ENCODE peak calls at places on chromosomes 1 and 21, in six cellular contexts. W is fibroblast of lung, E is neural progenitor cell, J is spleen, D is AG04450, B is dorsolateral prefrontal cortex. P is an unnamed sample.

GRCh38 chr1:31368611-31369107 is 4.2 kb downstream of the FABP3 start:
- DNase-seq in W (no peak), E (no peak), J (no peak), D (no peak), B (no peak), P (no peak)

GRCh38 chr1:39104158-39105060 is 78.3 kb downstream of the NDUFS5 start:
- DNase-seq in W (no peak), E (peak), J (no peak), D (no peak), B (peak), P (no peak)

GRCh38 chr1:27574871-27575831 is 28.8 kb downstream of the AHDC1 start:
- DNase-seq in W (peak), E (peak), J (no peak), D (peak), B (no peak), P (peak)

GRCh38 chr1:246506440-246506784 is 667 bp downstream of the SMYD3 start:
- DNase-seq in W (peak), E (peak), J (no peak), D (no peak), B (no peak), P (no peak)

GRCh38 chr21:16563795-16564194 is 834.0 kb downstream of the USP25 start:
- DNase-seq in W (peak), E (peak), J (no peak), D (no peak), B (no peak), P (no peak)

GRCh38 chr21:26005464-26005863 is 165.1 kb downstream of the APP start:
- DNase-seq in W (no peak), E (no peak), J (no peak), D (no peak), B (no peak), P (no peak)

GRCh38 chr1:152667625-152668024 is 4.4 kb downstream of the LCE2D start:
- DNase-seq in W (no peak), E (no peak), J (no peak), D (no peak), B (no peak), P (no peak)

GRCh38 chr1:232880354-232880753 is 70.1 kb upstream of the NTPCR start:
- DNase-seq in W (no peak), E (peak), J (no peak), D (no peak), B (no peak), P (no peak)

GRCh38 chr1:162552684-162553252 is 8.8 kb upstream of the UAP1 start:
- DNase-seq in W (no peak), E (no peak), J (no peak), D (no peak), B (no peak), P (no peak)

GRCh38 chr21:24903954-24904635 is 703.2 kb downstream of the MRPL39 start:
- DNase-seq in W (peak), E (no peak), J (no peak), D (no peak), B (no peak), P (no peak)

GRCh38 chr1:107993920-107994319 is 28.9 kb upstream of the VAV3 start:
- DNase-seq in W (peak), E (no peak), J (no peak), D (no peak), B (no peak), P (no peak)

GRCh38 chr1:64187646-64188045 is 15.8 kb upstream of the UBE2U start:
- DNase-seq in W (no peak), E (no peak), J (no peak), D (no peak), B (no peak), P (no peak)

GRCh38 chr1:161824618-161825017 is 58.5 kb downstream of the ATF6 start:
- DNase-seq in W (no peak), E (no peak), J (no peak), D (no peak), B (no peak), P (no peak)

GRCh38 chr1:59714966-59715365 is 99.8 kb upstream of the HOOK1 start:
- DNase-seq in W (peak), E (no peak), J (no peak), D (no peak), B (no peak), P (no peak)

GRCh38 chr1:31769720-31770390 is 5.7 kb upstream of the ADGRB2 start:
- DNase-seq in W (no peak), E (peak), J (no peak), D (no peak), B (no peak), P (no peak)

GRCh38 chr1:63924600-63924999 is 150.8 kb downstream of the ROR1 start:
- DNase-seq in W (no peak), E (no peak), J (no peak), D (no peak), B (no peak), P (no peak)

GRCh38 chr1:181930187-181930586 is 131.3 kb downstream of the ZNF648 start:
- DNase-seq in W (no peak), E (no peak), J (no peak), D (no peak), B (no peak), P (no peak)

GRCh38 chr1:115118086-115118485 is 28.8 kb upstream of the TSPAN2 start:
- DNase-seq in W (no peak), E (no peak), J (no peak), D (no peak), B (no peak), P (no peak)

GRCh38 chr1:228272331-228272791 is 64.5 kb downstream of the OBSCN start:
- DNase-seq in W (no peak), E (no peak), J (no peak), D (no peak), B (no peak), P (no peak)

GRCh38 chr21:33007747-33008146 is 18.0 kb upstream of the OLIG2 start:
- DNase-seq in W (no peak), E (no peak), J (no peak), D (no peak), B (no peak), P (no peak)

GRCh38 chr1:223010552-223011229 is 132.4 kb downstream of the TLR5 start:
- DNase-seq in W (peak), E (peak), J (no peak), D (no peak), B (no peak), P (no peak)

GRCh38 chr1:61220531-61220930 is 138.2 kb downstream of the NFIA start:
- DNase-seq in W (peak), E (no peak), J (no peak), D (no peak), B (no peak), P (no peak)

GRCh38 chr1:63408331-63408730 is 40.9 kb downstream of the ALG6 start:
- DNase-seq in W (no peak), E (no peak), J (no peak), D (peak), B (no peak), P (no peak)

GRCh38 chr1:208565761-208566440 is 321.7 kb upstream of the PLXNA2 start:
- DNase-seq in W (peak), E (no peak), J (no peak), D (no peak), B (no peak), P (no peak)

GRCh38 chr1:199743227-199743626 is 284.3 kb upstream of the NR5A2 start:
- DNase-seq in W (peak), E (no peak), J (no peak), D (no peak), B (no peak), P (no peak)

GRCh38 chr1:17438176-17438976 is 1.1 kb downstream of the RCC2 start:
- DNase-seq in W (peak), E (peak), J (peak), D (no peak), B (peak), P (peak)

GRCh38 chr1:229124471-229125198 is 146.3 kb upstream of the RAB4A start:
- DNase-seq in W (no peak), E (no peak), J (no peak), D (no peak), B (no peak), P (no peak)

GRCh38 chr21:36654341-36654740 is 44.6 kb upstream of the SIM2 start:
- DNase-seq in W (no peak), E (no peak), J (no peak), D (no peak), B (peak), P (peak)

GRCh38 chr1:67144696-67145095 is 9.9 kb upstream of the C1orf141 start:
- DNase-seq in W (no peak), E (no peak), J (no peak), D (no peak), B (no peak), P (no peak)

GRCh38 chr1:248792342-248792741 is 33.4 kb downstream of the SH3BP5L start:
- DNase-seq in W (no peak), E (no peak), J (no peak), D (no peak), B (no peak), P (no peak)

GRCh38 chr1:7386226-7387052 is 384.7 kb upstream of the VAMP3 start:
- DNase-seq in W (peak), E (no peak), J (peak), D (no peak), B (peak), P (no peak)

GRCh38 chr1:67441183-67441582 is 11.0 kb upstream of the SERBP1 start:
- DNase-seq in W (peak), E (no peak), J (no peak), D (no peak), B (no peak), P (peak)

GRCh38 chr1:6440198-6441126 is 15.9 kb downstream of the ESPN start:
- DNase-seq in W (peak), E (peak), J (peak), D (no peak), B (no peak), P (no peak)

DNA sequence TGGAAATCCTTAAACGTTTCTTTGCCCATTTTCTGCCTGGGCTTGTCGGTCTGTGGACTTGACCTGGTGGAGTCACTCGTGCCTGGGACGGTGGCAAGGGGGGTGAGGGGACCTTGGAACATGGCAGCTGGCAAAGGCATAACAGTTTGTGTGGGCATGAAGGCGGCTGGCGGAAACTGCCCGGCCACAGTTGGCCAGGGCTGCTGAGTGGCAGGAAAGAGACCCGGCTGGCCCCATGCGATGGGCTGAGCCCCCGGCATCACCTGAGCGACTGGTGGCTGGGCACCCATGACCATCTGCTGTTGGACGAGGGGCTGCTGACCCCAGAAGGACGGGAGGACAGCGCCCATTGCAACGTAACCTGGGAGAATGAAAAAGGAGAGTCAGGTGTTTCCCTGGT is 49.3 kb upstream of the C8B start:
- DNase-seq in W (no peak), E (no peak), J (no peak), D (no peak), B (no peak), P (no peak)
- H3K27ac ChIP-seq in W (no peak), E (no peak), J (no peak), D (no peak), B (no peak), P (no peak)

GRCh38 chr1:185531838-185532237 is 202.4 kb upstream of the HMCN1 start:
- DNase-seq in W (no peak), E (peak), J (no peak), D (no peak), B (no peak), P (no peak)

GRCh38 chr1:185528084-185528656 is 206.0 kb upstream of the HMCN1 start:
- DNase-seq in W (no peak), E (no peak), J (no peak), D (no peak), B (no peak), P (no peak)

GRCh38 chr1:185530215-185530614 is 204.0 kb upstream of the HMCN1 start:
- DNase-seq in W (no peak), E (no peak), J (no peak), D (no peak), B (no peak), P (no peak)

GRCh38 chr1:185529673-185530072 is 204.5 kb upstream of the HMCN1 start:
- DNase-seq in W (no peak), E (no peak), J (no peak), D (no peak), B (no peak), P (no peak)

DNA sequence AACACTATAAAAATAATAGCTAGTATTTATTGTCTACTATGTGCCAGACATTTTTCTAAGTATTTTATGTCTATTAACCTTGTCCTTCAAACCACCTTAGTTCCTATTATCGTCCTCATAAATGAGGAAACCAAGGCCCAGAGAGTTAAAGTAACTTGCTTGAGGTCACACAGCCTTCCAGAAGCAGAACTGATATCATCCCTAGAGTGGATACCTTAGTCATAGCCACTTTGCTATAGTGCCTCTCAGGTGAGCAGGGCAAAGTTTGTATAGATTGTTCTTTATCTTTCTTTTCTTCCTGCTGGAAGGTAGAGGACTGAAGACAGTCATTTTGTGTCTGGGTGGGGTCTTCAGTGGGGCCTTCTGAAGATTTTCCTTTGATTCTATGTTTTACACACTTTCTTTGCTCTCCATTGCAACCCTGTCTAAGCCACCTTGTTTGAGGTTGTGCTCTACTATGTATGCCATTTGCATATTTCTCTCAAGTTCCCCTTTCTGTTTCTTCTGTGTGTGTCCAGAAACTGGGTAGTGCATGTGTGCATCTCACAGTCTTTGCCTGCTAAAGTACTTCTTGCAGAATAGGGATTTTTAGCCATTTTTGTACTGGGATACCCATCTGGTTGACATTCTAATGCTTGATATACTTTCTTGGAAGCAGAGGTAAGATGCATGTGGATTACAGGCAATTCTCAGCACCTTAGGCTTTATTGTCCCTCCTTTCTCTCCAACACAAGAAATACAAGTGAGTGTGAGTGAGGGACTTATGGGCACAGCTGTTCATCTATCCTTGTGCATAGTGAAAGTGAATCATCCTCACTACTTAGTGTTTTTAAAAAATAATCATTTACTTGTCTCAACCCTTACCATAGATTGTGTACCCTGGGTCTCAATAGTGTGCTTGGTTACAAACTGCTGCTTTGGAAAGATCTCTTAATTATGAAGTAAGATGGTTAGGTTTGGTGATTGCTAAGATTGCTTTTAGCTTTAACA is 207.6 kb upstream of the HMCN1 start:
- DNase-seq in W (no peak), E (no peak), J (no peak), D (no peak), B (no peak), P (no peak)
- H3K27ac ChIP-seq in W (no peak), E (no peak), J (no peak), D (no peak), B (no peak), P (no peak)

GRCh38 chr1:201194046-201194445 is 3.4 kb downstream of the IGFN1 start:
- DNase-seq in W (no peak), E (no peak), J (peak), D (no peak), B (no peak), P (no peak)

GRCh38 chr1:201192478-201192804 is 1.8 kb downstream of the IGFN1 start:
- DNase-seq in W (no peak), E (no peak), J (peak), D (no peak), B (no peak), P (no peak)

GRCh38 chr1:201190624-201191051 is at the start of gene IGFN1:
- DNase-seq in W (no peak), E (peak), J (peak), D (no peak), B (no peak), P (no peak)

GRCh38 chr1:201190005-201190404 is 619 bp upstream of the IGFN1 start:
- DNase-seq in W (no peak), E (no peak), J (peak), D (no peak), B (no peak), P (no peak)

GRCh38 chr1:201191723-201192477 is 1.3 kb downstream of the IGFN1 start:
- DNase-seq in W (peak), E (no peak), J (peak), D (peak), B (no peak), P (no peak)
- H3K27ac ChIP-seq in W (peak), E (peak), J (no peak), D (peak), B (no peak), P (no peak)

GRCh38 chr21:43928230-43928607 is 63.2 kb downstream of the AGPAT3 start:
- DNase-seq in W (no peak), E (no peak), J (no peak), D (no peak), B (no peak), P (no peak)

GRCh38 chr21:43930848-43931384 is 65.9 kb downstream of the AGPAT3 start:
- DNase-seq in W (no peak), E (no peak), J (no peak), D (no peak), B (no peak), P (no peak)

GRCh38 chr21:43930074-43930847 is 65.2 kb downstream of the AGPAT3 start:
- DNase-seq in W (no peak), E (no peak), J (no peak), D (no peak), B (no peak), P (no peak)

GRCh38 chr21:43928726-43929125 is 63.7 kb downstream of the AGPAT3 start:
- DNase-seq in W (no peak), E (no peak), J (no peak), D (no peak), B (no peak), P (no peak)

GRCh38 chr21:43929217-43929971 is 64.4 kb downstream of the AGPAT3 start:
- DNase-seq in W (no peak), E (no peak), J (no peak), D (no peak), B (no peak), P (peak)
- H3K27ac ChIP-seq in W (no peak), E (no peak), J (no peak), D (no peak), B (no peak), P (no peak)

GRCh38 chr1:35575401-35575958 is 2.4 kb downstream of the TFAP2E start:
- DNase-seq in W (no peak), E (no peak), J (peak), D (no peak), B (no peak), P (no peak)
- H3K27ac ChIP-seq in W (no peak), E (no peak), J (no peak), D (no peak), B (no peak), P (no peak)

GRCh38 chr1:244207935-244208244 is 156.8 kb downstream of the ZBTB18 start:
- DNase-seq in W (peak), E (no peak), J (no peak), D (no peak), B (no peak), P (no peak)
- H3K27ac ChIP-seq in W (no peak), E (no peak), J (no peak), D (no peak), B (no peak), P (no peak)

GRCh38 chr1:183403386-183403957 is 14.7 kb downstream of the NMNAT2 start:
- DNase-seq in W (no peak), E (peak), J (no peak), D (no peak), B (no peak), P (no peak)
- H3K27ac ChIP-seq in W (no peak), E (no peak), J (no peak), D (no peak), B (no peak), P (no peak)